ENCODE peak calls at places on chromosomes 5 and 9, in nine cellular contexts. D is stimulated activated naive CD4-positive, alpha-beta T cell treated with Interleukin-2 at 50 U/mL for 16 hours; U is amygdala; L is RWPE1; Z is left cardiac atrium; M is lower lobe of right lung; R is A549; Q is stimulated activated CD4-positive, alpha-beta T cell treated with anti-CD3 and anti-CD28 coated beads, Interleukin-15, amount 100 ng/mL, for 1 hour; Y is stimulated activated CD8-positive, alpha-beta memory T cell treated with anti-CD3 and anti-CD28 coated beads, Interleukin-15, amount 100 ng/mL, for 4 hours. I is an unnamed sample.

GRCh38 chr5:176846335-176847140 is 36.2 kb downstream of the UNC5A start:
- DNase-seq in Q (no peak), Z (no peak), L (no peak), M (no peak), R (no peak), U (no peak), Y (no peak), D (no peak), I (no peak)

GRCh38 chr5:141882594-141883183 is 4.5 kb upstream of the PCDH1 start:
- DNase-seq in U (no peak), Y (no peak), Q (no peak), M (no peak), R (no peak), D (no peak), Z (no peak), L (no peak), I (peak)

GRCh38 chr9:89234636-89235035 is 56.0 kb upstream of the SHC3 start:
- DNase-seq in U (no peak), Q (peak), R (peak), M (peak), Z (no peak), Y (no peak), D (peak), L (no peak), I (no peak)

GRCh38 chr9:130399768-130400167 is 45.0 kb upstream of the ASS1 start:
- DNase-seq in M (no peak), Y (no peak), Z (no peak), D (no peak), R (no peak), Q (no peak), L (no peak), U (no peak), I (no peak)

GRCh38 chr9:83339435-83339834 is 198.8 kb downstream of the FRMD3 start:
- DNase-seq in M (no peak), U (no peak), D (no peak), L (no peak), Y (no peak), Z (no peak), Q (no peak), R (no peak), I (no peak)

GRCh38 chr5:140365282-140365681 is 5.3 kb downstream of the SLC4A9 start:
- DNase-seq in Q (no peak), M (no peak), R (no peak), D (no peak), L (no peak), Z (no peak), U (no peak), Y (no peak), I (no peak)

GRCh38 chr5:21219255-21219654 is 1231.3 kb upstream of the CDH18 start:
- DNase-seq in Q (no peak), U (no peak), R (no peak), D (no peak), L (peak), Z (no peak), Y (no peak), M (no peak), I (no peak)

GRCh38 chr9:114864471-114864870 is 58.6 kb upstream of the TNFSF15 start:
- DNase-seq in D (no peak), M (no peak), Y (no peak), L (no peak), Z (no peak), Q (no peak), R (no peak), U (no peak), I (no peak)

GRCh38 chr5:131747180-131748105 is 49.4 kb downstream of the FNIP1 start:
- DNase-seq in U (no peak), Y (no peak), R (no peak), M (no peak), D (no peak), Z (no peak), L (no peak), Q (no peak), I (no peak)

GRCh38 chr5:40277161-40277906 is 402.4 kb upstream of the PTGER4 start:
- DNase-seq in R (no peak), U (no peak), Q (no peak), Y (no peak), Z (no peak), M (no peak), D (peak), L (no peak), I (no peak)

GRCh38 chr5:128284236-128284635 is 200.7 kb downstream of the SLC12A2 start:
- DNase-seq in R (no peak), Z (no peak), U (no peak), M (no peak), L (no peak), Q (no peak), D (no peak), Y (no peak), I (no peak)

GRCh38 chr9:113520109-113520642 is 56.6 kb downstream of the RGS3 start:
- DNase-seq in M (no peak), D (peak), L (peak), R (peak), U (no peak), Q (no peak), Y (no peak), Z (no peak), I (no peak)

GRCh38 chr9:70901741-70902140 is 219.7 kb downstream of the TRPM3 start:
- DNase-seq in R (no peak), Z (no peak), M (no peak), Q (no peak), L (no peak), D (no peak), U (no peak), Y (no peak), I (no peak)

GRCh38 chr9:113687680-113688371 is 188.3 kb upstream of the ZNF618 start:
- DNase-seq in M (no peak), Z (no peak), L (no peak), Q (no peak), R (no peak), Y (no peak), D (no peak), U (no peak), I (no peak)

GRCh38 chr5:80255425-80255751 is 460 bp downstream of the SERINC5 start:
- DNase-seq in Y (no peak), D (peak), Q (peak), U (no peak), M (peak), L (peak), Z (peak), R (peak), I (peak)

GRCh38 chr9:82565188-82565966 is 497.6 kb downstream of the RASEF start:
- DNase-seq in M (no peak), Y (no peak), D (no peak), L (no peak), Z (no peak), U (no peak), R (no peak), Q (no peak), I (no peak)

GRCh38 chr9:127194881-127195713 is 69.5 kb upstream of the GARNL3 start:
- DNase-seq in D (no peak), R (peak), Z (peak), U (no peak), L (peak), Q (no peak), Y (no peak), M (peak), I (peak)

GRCh38 chr5:145283101-145283500 is 552.0 kb downstream of the PRELID2 start:
- DNase-seq in R (no peak), U (no peak), Z (no peak), Q (no peak), Y (no peak), D (no peak), L (no peak), M (no peak), I (no peak)

GRCh38 chr9:116391306-116391900 is 237.8 kb downstream of the PAPPA start:
- DNase-seq in M (no peak), Z (no peak), R (no peak), Q (no peak), L (peak), U (no peak), Y (no peak), D (no peak), I (no peak)

GRCh38 chr5:96548941-96549340 is 113.2 kb upstream of the CAST start:
- DNase-seq in R (peak), Z (no peak), D (no peak), M (no peak), Q (no peak), U (no peak), Y (no peak), L (no peak), I (no peak)

GRCh38 chr5:126422994-126423788 is at the start of gene GRAMD2B:
- DNase-seq in Y (peak), Q (peak), U (peak), D (peak), M (peak), Z (peak), R (peak), L (peak), I (peak)

GRCh38 chr9:134707031-134707680 is 65.6 kb downstream of the COL5A1 start:
- DNase-seq in D (no peak), L (peak), Y (no peak), Q (no peak), R (no peak), Z (peak), M (no peak), U (peak), I (no peak)

GRCh38 chr9:112252194-112252593 is 77.1 kb upstream of the SUSD1 start:
- DNase-seq in R (no peak), Y (no peak), Q (no peak), L (no peak), U (no peak), M (no peak), Z (no peak), D (no peak), I (no peak)

GRCh38 chr9:504921-505821 is 290.5 kb downstream of the DOCK8 start:
- DNase-seq in U (peak), L (peak), M (peak), R (peak), Q (peak), Y (no peak), Z (peak), D (no peak), I (no peak)

GRCh38 chr9:131733601-131734061 is 6.2 kb downstream of the RAPGEF1 start:
- DNase-seq in L (peak), Z (peak), U (no peak), M (no peak), D (peak), Y (no peak), Q (no peak), R (peak), I (no peak)

GRCh38 chr5:94544031-94544650 is 74.3 kb downstream of the KIAA0825 start:
- DNase-seq in U (no peak), M (no peak), Y (no peak), D (no peak), R (no peak), Q (no peak), L (no peak), Z (no peak), I (no peak)

GRCh38 chr9:91098203-91098602 is 263.5 kb downstream of the AUH start:
- DNase-seq in R (no peak), Z (no peak), M (no peak), D (no peak), Y (no peak), Q (no peak), L (no peak), U (no peak), I (no peak)

GRCh38 chr9:15965246-15965745 is 412.5 kb downstream of the CCDC171 start:
- DNase-seq in R (no peak), Z (no peak), L (no peak), M (no peak), Q (no peak), D (no peak), Y (no peak), U (no peak), I (no peak)

GRCh38 chr9:122134822-122135528 is 24.6 kb downstream of the NDUFA8 start:
- DNase-seq in R (no peak), L (no peak), D (no peak), U (no peak), Y (no peak), Q (no peak), M (no peak), Z (peak), I (no peak)

GRCh38 chr5:153982206-153982605 is 56.5 kb downstream of the FAM114A2 start:
- DNase-seq in Z (no peak), D (no peak), L (peak), Q (no peak), M (no peak), Y (no peak), U (no peak), R (no peak), I (no peak)

GRCh38 chr5:32805966-32806626 is 95.0 kb downstream of the NPR3 start:
- DNase-seq in M (no peak), D (no peak), U (no peak), Q (no peak), R (peak), L (peak), Y (no peak), Z (no peak), I (no peak)

GRCh38 chr5:68656936-68657857 is 436.6 kb upstream of the SLC30A5 start:
- DNase-seq in U (no peak), Z (no peak), L (peak), R (no peak), Y (no peak), D (no peak), Q (no peak), M (no peak), I (no peak)

GRCh38 chr9:14300588-14300987 is 13.4 kb downstream of the NFIB start:
- DNase-seq in Y (no peak), Z (no peak), R (no peak), U (no peak), L (no peak), D (no peak), Q (no peak), M (no peak), I (no peak)

GRCh38 chr9:127574089-127574921 is 37.8 kb upstream of the STXBP1 start:
- DNase-seq in Y (no peak), D (peak), M (peak), U (no peak), Z (peak), Q (no peak), L (peak), R (peak), I (no peak)

GRCh38 chr5:139905401-139905800 is 109.8 kb downstream of the PSD2 start:
- DNase-seq in Q (no peak), R (no peak), L (no peak), U (no peak), Y (no peak), Z (no peak), M (no peak), D (no peak), I (no peak)

GRCh38 chr5:93794954-93795353 is 53.6 kb upstream of the POU5F2 start:
- DNase-seq in D (no peak), Y (no peak), M (no peak), R (peak), Z (no peak), L (no peak), U (no peak), Q (no peak), I (no peak)

GRCh38 chr5:175195698-175196656 is 248.0 kb downstream of the DRD1 start:
- DNase-seq in R (peak), U (no peak), Z (no peak), Q (no peak), Y (no peak), D (no peak), L (no peak), M (no peak), I (no peak)

GRCh38 chr5:147098233-147098790 is 136.5 kb upstream of the STK32A start:
- DNase-seq in R (peak), M (no peak), L (peak), Y (no peak), D (no peak), U (no peak), Z (peak), Q (no peak), I (no peak)

GRCh38 chr5:179916523-179916922 is 8.8 kb upstream of the TBC1D9B start:
- DNase-seq in L (no peak), D (no peak), R (no peak), Q (no peak), Y (no peak), M (no peak), U (no peak), Z (no peak), I (no peak)